ENCODE peak calls at places on chromosome 3, in seven cellular contexts. C is left cardiac atrium, G is GM20000, Y is HS-5, A is GM04504, B is SW480, U is HTR-8/SVneo. H is an unnamed sample.

GRCh38 chr3:120821426-120821825 is 78.9 kb downstream of the GTF2E1 start:
- DNase-seq in C (no peak), G (no peak), Y (no peak), A (no peak), B (no peak), U (no peak), H (no peak)

GRCh38 chr3:99578339-99578970 is 59.9 kb upstream of the COL8A1 start:
- DNase-seq in C (no peak), G (no peak), Y (no peak), A (no peak), B (no peak), U (no peak), H (no peak)

GRCh38 chr3:100073555-100074307 is 40.6 kb downstream of the FILIP1L start:
- DNase-seq in C (no peak), G (peak), Y (no peak), A (no peak), B (no peak), U (peak), H (no peak)

GRCh38 chr3:139756529-139757103 is 78.8 kb upstream of the NMNAT3 start:
- DNase-seq in C (no peak), G (no peak), Y (no peak), A (no peak), B (no peak), U (no peak), H (no peak)

GRCh38 chr3:72699631-72700030 is 148.6 kb downstream of the SHQ1 start:
- DNase-seq in C (no peak), G (no peak), Y (no peak), A (no peak), B (no peak), U (no peak), H (no peak)

GRCh38 chr3:48268381-48268935 is 27.6 kb downstream of the ZNF589 start:
- DNase-seq in C (no peak), G (no peak), Y (no peak), A (no peak), B (peak), U (no peak), H (no peak)

GRCh38 chr3:129485681-129486056 is 42.8 kb upstream of the RHO start:
- DNase-seq in C (peak), G (no peak), Y (peak), A (peak), B (no peak), U (no peak), H (no peak)

GRCh38 chr3:124860599-124860998 is 26.6 kb downstream of the ITGB5 start:
- DNase-seq in C (peak), G (no peak), Y (peak), A (peak), B (peak), U (peak), H (peak)

GRCh38 chr3:18112976-18113766 is 312.0 kb downstream of the SATB1 start:
- DNase-seq in C (no peak), G (no peak), Y (no peak), A (no peak), B (no peak), U (no peak), H (no peak)

GRCh38 chr3:154615451-154615850 is 185.5 kb upstream of the GPR149 start:
- DNase-seq in C (no peak), G (no peak), Y (no peak), A (no peak), B (no peak), U (no peak), H (no peak)

GRCh38 chr3:40887012-40887411 is 312.3 kb upstream of the CTNNB1 start:
- DNase-seq in C (no peak), G (no peak), Y (no peak), A (no peak), B (no peak), U (no peak), H (no peak)

GRCh38 chr3:98778852-98779379 is 15.8 kb downstream of the ST3GAL6 start:
- DNase-seq in C (no peak), G (no peak), Y (peak), A (peak), B (peak), U (peak), H (peak)

GRCh38 chr3:184642623-184643308 is 69.1 kb downstream of the MAGEF1 start:
- DNase-seq in C (no peak), G (no peak), Y (no peak), A (no peak), B (no peak), U (no peak), H (no peak)

GRCh38 chr3:189123595-189124387 is 48.0 kb upstream of the TPRG1 start:
- DNase-seq in C (peak), G (no peak), Y (no peak), A (no peak), B (no peak), U (no peak), H (no peak)

GRCh38 chr3:31875437-31875836 is 105.6 kb downstream of the OSBPL10 start:
- DNase-seq in C (no peak), G (no peak), Y (no peak), A (no peak), B (no peak), U (no peak), H (no peak)

GRCh38 chr3:44419923-44420650 is 57.4 kb downstream of the ZNF445 start:
- DNase-seq in C (no peak), G (no peak), Y (no peak), A (no peak), B (no peak), U (no peak), H (no peak)

GRCh38 chr3:30606301-30607031 is at the start of gene TGFBR2:
- DNase-seq in C (peak), G (peak), Y (peak), A (peak), B (peak), U (peak), H (peak)

GRCh38 chr3:176939022-176939817 is 258.1 kb downstream of the TBL1XR1 start:
- DNase-seq in C (no peak), G (peak), Y (peak), A (peak), B (peak), U (peak), H (peak)

GRCh38 chr3:108001457-108001856 is 89.4 kb downstream of the CD47 start:
- DNase-seq in C (no peak), G (no peak), Y (no peak), A (no peak), B (no peak), U (no peak), H (no peak)

GRCh38 chr3:148190441-148190990 is 507.2 kb upstream of the AGTR1 start:
- DNase-seq in C (no peak), G (no peak), Y (no peak), A (no peak), B (no peak), U (no peak), H (no peak)

GRCh38 chr3:101155828-101156227 is 162.6 kb upstream of the ABI3BP start:
- DNase-seq in C (peak), G (no peak), Y (no peak), A (no peak), B (no peak), U (no peak), H (no peak)

GRCh38 chr3:189270248-189270832 is 98.6 kb downstream of the TPRG1 start:
- DNase-seq in C (peak), G (peak), Y (peak), A (peak), B (peak), U (peak), H (peak)

GRCh38 chr3:39429466-39429865 is 22.9 kb downstream of the RPSA start:
- DNase-seq in C (no peak), G (no peak), Y (no peak), A (no peak), B (no peak), U (no peak), H (no peak)

GRCh38 chr3:12227833-12228232 is 61.0 kb upstream of the PPARG start:
- DNase-seq in C (no peak), G (no peak), Y (peak), A (peak), B (peak), U (peak), H (no peak)

GRCh38 chr3:50479523-50479922 is 23.9 kb downstream of the CACNA2D2 start:
- DNase-seq in C (no peak), G (no peak), Y (no peak), A (no peak), B (no peak), U (no peak), H (no peak)

GRCh38 chr3:5245927-5246326 is 58.4 kb downstream of the EDEM1 start:
- DNase-seq in C (no peak), G (no peak), Y (no peak), A (no peak), B (no peak), U (no peak), H (no peak)

GRCh38 chr3:46416134-46417119 is 9.4 kb downstream of the CCRL2 start:
- DNase-seq in C (no peak), G (no peak), Y (no peak), A (no peak), B (no peak), U (no peak), H (no peak)

GRCh38 chr3:155111971-155112370 is 31.9 kb downstream of the MME start:
- DNase-seq in C (no peak), G (no peak), Y (no peak), A (no peak), B (no peak), U (no peak), H (no peak)

GRCh38 chr3:171854649-171855305 is 11.6 kb downstream of the TMEM212 start:
- DNase-seq in C (no peak), G (no peak), Y (no peak), A (no peak), B (no peak), U (no peak), H (no peak)